ENCODE peak calls at places on chromosomes 4 and X, in six cellular contexts. One of them, this sample, is unnamed.

GRCh38 chr4:109730294-109731051 is 603 bp upstream of the PLA2G12A start:
- DNase-seq in NB4: no peak
- DNase-seq in K562: peak; percentile 53
- DNase-seq in HepG2: no peak
- DNase-seq in endothelial cell of umbilical vein: peak; percentile 75
- DNase-seq in A549: peak; percentile 25
- DNase-seq in this sample: peak; percentile 13

GRCh38 chrX:22203186-22203585 is 69.5 kb upstream of the CBLL2 start:
- DNase-seq in endothelial cell of umbilical vein: no peak
- DNase-seq in A549: no peak
- DNase-seq in K562: no peak
- DNase-seq in HepG2: no peak
- DNase-seq in NB4: no peak
- DNase-seq in this sample: no peak

GRCh38 chrX:97498093-97498492 is 614.4 kb downstream of the RPA4 start:
- DNase-seq in endothelial cell of umbilical vein: no peak
- DNase-seq in A549: no peak
- DNase-seq in NB4: no peak
- DNase-seq in K562: no peak
- DNase-seq in HepG2: no peak
- DNase-seq in this sample: no peak

GRCh38 chr4:7186081-7186480 is 6.3 kb upstream of the SORCS2 start:
- DNase-seq in endothelial cell of umbilical vein: no peak
- DNase-seq in NB4: no peak
- DNase-seq in K562: peak; percentile 50
- DNase-seq in A549: peak; percentile 49
- DNase-seq in HepG2: peak; percentile 24
- DNase-seq in this sample: no peak

GRCh38 chrX:3252744-3253143 is 93.7 kb downstream of the MXRA5 start:
- DNase-seq in K562: no peak
- DNase-seq in A549: no peak
- DNase-seq in HepG2: no peak
- DNase-seq in endothelial cell of umbilical vein: no peak
- DNase-seq in NB4: peak; percentile 2
- DNase-seq in this sample: no peak

GRCh38 chr4:113881256-113881655 is 98.2 kb downstream of the ARSJ start:
- DNase-seq in K562: no peak
- DNase-seq in A549: no peak
- DNase-seq in endothelial cell of umbilical vein: peak; percentile 36
- DNase-seq in HepG2: no peak
- DNase-seq in NB4: no peak
- DNase-seq in this sample: no peak

GRCh38 chrX:144896323-144896722 is 351.0 kb upstream of the SPANXN1 start:
- DNase-seq in endothelial cell of umbilical vein: no peak
- DNase-seq in NB4: peak; percentile 5
- DNase-seq in A549: no peak
- DNase-seq in HepG2: no peak
- DNase-seq in K562: no peak
- DNase-seq in this sample: no peak

GRCh38 chr4:21490682-21491081 is 457.9 kb downstream of the KCNIP4 start:
- DNase-seq in endothelial cell of umbilical vein: no peak
- DNase-seq in K562: no peak
- DNase-seq in HepG2: no peak
- DNase-seq in A549: no peak
- DNase-seq in NB4: no peak
- DNase-seq in this sample: no peak

GRCh38 chr4:159010563-159011260 is 92.2 kb upstream of the RAPGEF2 start:
- DNase-seq in HepG2: peak; percentile 30
- DNase-seq in endothelial cell of umbilical vein: no peak
- DNase-seq in NB4: no peak
- DNase-seq in A549: no peak
- DNase-seq in K562: no peak
- DNase-seq in this sample: no peak

GRCh38 chr4:7546809-7547367 is 112.2 kb upstream of the PSAPL1 start:
- DNase-seq in endothelial cell of umbilical vein: no peak
- DNase-seq in HepG2: no peak
- DNase-seq in A549: no peak
- DNase-seq in NB4: no peak
- DNase-seq in K562: no peak
- DNase-seq in this sample: no peak

GRCh38 chrX:22323541-22323940 is 50.8 kb downstream of the CBLL2 start:
- DNase-seq in NB4: no peak
- DNase-seq in A549: no peak
- DNase-seq in K562: no peak
- DNase-seq in endothelial cell of umbilical vein: peak; percentile 58
- DNase-seq in HepG2: no peak
- DNase-seq in this sample: no peak

GRCh38 chr4:170001688-170002267 is 24.4 kb downstream of the MFAP3L start:
- DNase-seq in K562: no peak
- DNase-seq in NB4: no peak
- DNase-seq in endothelial cell of umbilical vein: no peak
- DNase-seq in A549: no peak
- DNase-seq in HepG2: no peak
- DNase-seq in this sample: no peak

GRCh38 chr4:1542516-1543320 is 136.5 kb upstream of the NKX1-1 start:
- DNase-seq in endothelial cell of umbilical vein: no peak
- DNase-seq in A549: no peak
- DNase-seq in HepG2: peak; percentile 35
- DNase-seq in K562: no peak
- DNase-seq in NB4: no peak
- DNase-seq in this sample: no peak

GRCh38 chrX:1336331-1337143 is at the start of gene IL3RA:
- DNase-seq in K562: no peak
- DNase-seq in endothelial cell of umbilical vein: peak; percentile 63
- DNase-seq in A549: no peak
- DNase-seq in NB4: peak; percentile 92
- DNase-seq in HepG2: no peak
- DNase-seq in this sample: peak; percentile 52

GRCh38 chrX:53048169-53049126 is at the start of gene GPR173:
- DNase-seq in endothelial cell of umbilical vein: peak; percentile 63
- DNase-seq in NB4: no peak
- DNase-seq in A549: no peak
- DNase-seq in HepG2: no peak
- DNase-seq in K562: no peak
- DNase-seq in this sample: no peak

GRCh38 chrX:103250977-103251376 is 4.0 kb downstream of the TCEAL8 start:
- DNase-seq in NB4: no peak
- DNase-seq in endothelial cell of umbilical vein: no peak
- DNase-seq in HepG2: no peak
- DNase-seq in A549: no peak
- DNase-seq in K562: peak; percentile 11
- DNase-seq in this sample: no peak

GRCh38 chrX:14729058-14729457 is 143.8 kb downstream of the FANCB start:
- DNase-seq in A549: no peak
- DNase-seq in NB4: no peak
- DNase-seq in K562: no peak
- DNase-seq in HepG2: no peak
- DNase-seq in endothelial cell of umbilical vein: no peak
- DNase-seq in this sample: no peak

GRCh38 chr4:165207431-165208321 is at the start of gene KLHL2:
- DNase-seq in HepG2: peak; percentile 49
- DNase-seq in K562: peak; percentile 84
- DNase-seq in A549: peak; percentile 35
- DNase-seq in endothelial cell of umbilical vein: peak; percentile 80
- DNase-seq in NB4: peak; percentile 86
- DNase-seq in this sample: no peak
- TF ChIP-seq MYC in HepG2: no peak
- TF ChIP-seq MYC in K562: no peak
- TF ChIP-seq MYC in A549: no peak
- TF ChIP-seq MYC in endothelial cell of umbilical vein: no peak
- TF ChIP-seq MYC in NB4: no peak
- TF ChIP-seq MYC in this sample: no peak

DNA sequence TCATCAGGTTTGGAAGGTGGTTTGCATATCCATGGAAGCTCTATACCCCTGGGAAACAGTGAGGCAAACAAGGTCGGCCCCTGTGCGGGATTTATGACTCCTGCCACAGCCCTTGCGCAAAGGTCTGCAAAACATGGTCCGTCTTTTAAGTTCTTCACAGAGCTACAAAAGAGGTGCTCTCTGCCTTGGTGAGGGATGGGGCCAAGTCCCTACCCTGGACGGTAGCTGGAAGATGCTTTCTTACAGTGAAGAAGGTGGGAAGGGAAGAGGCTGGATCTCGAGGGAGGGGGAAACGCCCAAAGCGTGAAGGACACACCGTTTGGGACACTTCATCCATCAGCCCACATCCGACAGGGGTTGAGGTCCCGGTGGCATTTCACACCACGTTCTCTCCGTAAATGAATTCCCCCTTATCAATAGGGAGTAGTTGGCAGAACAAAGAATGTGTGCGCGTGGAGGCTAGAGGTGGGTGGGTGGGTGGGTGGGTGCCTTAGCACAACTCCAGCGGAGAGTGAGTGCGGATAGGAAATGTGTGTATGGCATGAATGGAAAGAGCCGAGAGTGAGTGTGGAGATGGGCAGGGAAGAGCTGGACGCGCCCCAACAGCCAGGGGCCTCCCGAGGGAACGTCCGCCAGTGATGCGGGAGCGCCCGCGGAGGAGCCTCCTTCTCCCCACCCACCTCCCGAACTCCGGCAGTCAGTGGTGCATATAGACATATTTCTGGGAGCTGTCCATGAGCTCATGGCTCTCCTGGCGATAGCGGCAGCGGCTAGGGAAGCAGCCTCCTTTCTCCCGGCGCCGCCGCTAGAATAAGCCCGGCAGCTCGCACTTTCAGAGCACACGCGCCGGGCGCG is 68.3 kb downstream of the LARP7 start:
- DNase-seq in NB4: no peak
- DNase-seq in K562: no peak
- DNase-seq in A549: peak; percentile 18
- DNase-seq in HepG2: peak; percentile 8
- DNase-seq in endothelial cell of umbilical vein: peak; percentile 46
- DNase-seq in this sample: no peak
- TF ChIP-seq MYC in NB4: no peak
- TF ChIP-seq MYC in K562: no peak
- TF ChIP-seq MYC in A549: no peak
- TF ChIP-seq MYC in HepG2: no peak
- TF ChIP-seq MYC in endothelial cell of umbilical vein: no peak
- TF ChIP-seq MYC in this sample: no peak

GRCh38 chr4:3366893-3367775 is 74.3 kb downstream of the RGS12 start:
- DNase-seq in HepG2: no peak
- DNase-seq in NB4: no peak
- DNase-seq in K562: no peak
- DNase-seq in A549: no peak
- DNase-seq in endothelial cell of umbilical vein: no peak
- DNase-seq in this sample: no peak
- TF ChIP-seq MYC in HepG2: no peak
- TF ChIP-seq MYC in NB4: no peak
- TF ChIP-seq MYC in K562: no peak
- TF ChIP-seq MYC in A549: no peak
- TF ChIP-seq MYC in endothelial cell of umbilical vein: no peak
- TF ChIP-seq MYC in this sample: no peak

DNA sequence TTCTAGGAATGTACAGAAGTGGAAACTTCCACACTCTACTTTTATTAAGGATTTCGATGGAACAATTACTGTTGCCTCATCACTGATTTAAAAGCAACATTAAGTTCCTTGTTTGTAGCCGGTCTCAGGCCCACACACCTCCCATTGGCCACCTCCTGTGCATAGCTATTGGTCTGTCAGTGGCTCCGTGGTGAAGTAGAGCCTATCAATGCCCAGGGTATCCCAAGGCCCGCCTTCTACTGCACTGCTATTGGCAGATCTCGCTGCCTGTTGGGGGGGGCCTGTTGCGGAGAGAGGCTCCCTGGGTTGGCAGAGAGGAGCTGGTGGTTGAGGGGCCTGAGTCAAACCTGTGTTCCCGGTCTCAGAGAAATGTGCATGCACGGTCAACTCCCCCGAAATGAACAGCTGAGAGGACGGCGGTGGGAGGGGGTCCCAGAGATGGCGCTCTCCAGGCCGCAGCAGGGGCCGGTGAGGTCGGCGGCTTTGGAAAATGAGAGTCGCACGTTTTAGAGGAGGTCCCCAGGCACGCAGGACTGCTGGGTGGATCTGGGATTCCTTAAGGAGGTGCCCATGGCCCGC is 4.9 kb upstream of the ARAF start:
- DNase-seq in endothelial cell of umbilical vein: peak; percentile 92
- DNase-seq in A549: peak; percentile 81
- DNase-seq in K562: peak; percentile 64
- DNase-seq in NB4: peak; percentile 45
- DNase-seq in HepG2: no peak
- DNase-seq in this sample: peak; percentile 68
- TF ChIP-seq MYC in endothelial cell of umbilical vein: no peak
- TF ChIP-seq MYC in A549: no peak
- TF ChIP-seq MYC in K562: no peak
- TF ChIP-seq MYC in NB4: no peak
- TF ChIP-seq MYC in HepG2: no peak
- TF ChIP-seq MYC in this sample: no peak

GRCh38 chr4:17702666-17703065 is 78.8 kb downstream of the FAM184B start:
- DNase-seq in A549: no peak
- DNase-seq in K562: no peak
- DNase-seq in HepG2: no peak
- DNase-seq in endothelial cell of umbilical vein: no peak
- DNase-seq in NB4: no peak
- DNase-seq in this sample: no peak
- TF ChIP-seq MYC in A549: no peak
- TF ChIP-seq MYC in K562: no peak
- TF ChIP-seq MYC in HepG2: no peak
- TF ChIP-seq MYC in endothelial cell of umbilical vein: no peak
- TF ChIP-seq MYC in NB4: no peak
- TF ChIP-seq MYC in this sample: no peak

This sample was measured in GM12878.